ENCODE peak calls at places on chromosome 3, in nine cellular contexts. Q, N, B, V, W, F, U, G and I are unnamed samples.

GRCh38 chr3:196431193-196432136 is 762 bp downstream of the UBXN7 start:
- DNase-seq in V (peak), G (peak), U (peak), B (no peak), F (peak), W (peak), Q (no peak), N (peak), I (peak)

GRCh38 chr3:88057650-88058321 is 1.0 kb downstream of the CGGBP1 start:
- DNase-seq in B (no peak), N (no peak), G (no peak), W (no peak), Q (no peak), V (no peak), U (no peak), F (no peak), I (no peak)

GRCh38 chr3:32288819-32289218 is 50.3 kb downstream of the CMTM8 start:
- DNase-seq in W (no peak), Q (no peak), B (no peak), G (no peak), V (no peak), N (no peak), F (peak), U (no peak), I (no peak)

GRCh38 chr3:98918586-98918985 is 17.1 kb upstream of the DCBLD2 start:
- DNase-seq in B (no peak), Q (no peak), U (no peak), G (no peak), N (no peak), F (no peak), W (no peak), V (no peak), I (no peak)

GRCh38 chr3:142646020-142646783 is 50.0 kb downstream of the PLS1 start:
- DNase-seq in V (no peak), U (no peak), Q (no peak), W (no peak), B (no peak), N (no peak), F (no peak), G (no peak), I (no peak)

GRCh38 chr3:158571969-158572765 is 1.2 kb downstream of the MLF1 start:
- DNase-seq in G (no peak), Q (no peak), F (no peak), V (no peak), U (peak), B (no peak), N (peak), W (no peak), I (no peak)

GRCh38 chr3:30804983-30805382 is 89.5 kb downstream of the GADL1 start:
- DNase-seq in W (no peak), N (no peak), V (peak), U (no peak), B (no peak), F (no peak), Q (no peak), G (no peak), I (no peak)

GRCh38 chr3:126509565-126510322 is 7.8 kb downstream of the UROC1 start:
- DNase-seq in F (no peak), G (no peak), W (no peak), Q (no peak), V (no peak), U (no peak), N (no peak), B (no peak), I (peak)

GRCh38 chr3:13513051-13513912 is 33.2 kb downstream of the HDAC11 start:
- DNase-seq in N (peak), W (no peak), B (no peak), V (no peak), F (no peak), U (no peak), Q (no peak), G (no peak), I (peak)

GRCh38 chr3:45034612-45035252 is 8.6 kb downstream of the CLEC3B start:
- DNase-seq in W (no peak), U (no peak), V (peak), G (peak), F (no peak), Q (no peak), B (no peak), N (no peak), I (peak)

GRCh38 chr3:26997226-26997625 is 372.0 kb downstream of the NEK10 start:
- DNase-seq in N (no peak), G (no peak), V (no peak), Q (no peak), W (no peak), F (no peak), B (no peak), U (no peak), I (no peak)

GRCh38 chr3:106963446-106963845 is 413.8 kb upstream of the CCDC54 start:
- DNase-seq in Q (no peak), G (no peak), U (no peak), F (no peak), B (no peak), V (no peak), W (no peak), N (no peak), I (no peak)

GRCh38 chr3:167750273-167750971 is 14.9 kb downstream of the SERPINI1 start:
- DNase-seq in B (no peak), F (no peak), Q (no peak), W (no peak), U (no peak), N (no peak), G (peak), V (no peak), I (no peak)

GRCh38 chr3:168624195-168624594 is 528.5 kb upstream of the GOLIM4 start:
- DNase-seq in F (no peak), Q (no peak), B (no peak), U (no peak), G (no peak), V (no peak), N (no peak), W (no peak), I (no peak)

GRCh38 chr3:45841380-45841700 is 579 bp downstream of the LZTFL1 start:
- DNase-seq in G (no peak), Q (peak), B (no peak), U (no peak), W (no peak), F (no peak), V (peak), N (no peak), I (no peak)

GRCh38 chr3:119662604-119663377 is 2.4 kb upstream of the POPDC2 start:
- DNase-seq in U (no peak), F (no peak), N (no peak), W (no peak), Q (no peak), G (no peak), V (no peak), B (no peak), I (no peak)

GRCh38 chr3:185852562-185853135 is 27.8 kb upstream of the IGF2BP2 start:
- DNase-seq in W (no peak), G (no peak), Q (no peak), N (no peak), F (no peak), B (no peak), U (no peak), V (peak), I (no peak)

GRCh38 chr3:148727242-148727641 is 29.5 kb downstream of the AGTR1 start:
- DNase-seq in F (no peak), Q (no peak), V (peak), U (no peak), W (peak), N (peak), G (peak), B (no peak), I (no peak)

GRCh38 chr3:35651888-35652287 is 12.6 kb downstream of the ARPP21 start:
- DNase-seq in Q (no peak), U (no peak), N (no peak), F (no peak), B (no peak), W (peak), G (no peak), V (no peak), I (no peak)

GRCh38 chr3:194082596-194083220 is 53.2 kb upstream of the HES1 start:
- DNase-seq in N (peak), V (no peak), F (no peak), W (no peak), B (no peak), G (no peak), Q (no peak), U (no peak), I (no peak)